ENCODE peak calls at places on chromosome 7, in eight cellular contexts. S is HCT116, N is H1, U is GM12878, P is HepG2, J is GM23338, R is SK-N-SH, M is K562. Y is an unnamed sample.

GRCh38 chr7:150992833-150993302 is 2.1 kb downstream of the NOS3 start:
- DNase-seq in S (no peak), N (no peak), U (no peak), P (peak), J (peak), R (peak), M (peak), Y (peak)

GRCh38 chr7:41501466-41501865 is 201.4 kb downstream of the INHBA start:
- DNase-seq in S (no peak), N (no peak), U (no peak), P (no peak), J (no peak), R (no peak), M (no peak), Y (no peak)

GRCh38 chr7:73852500-73852899 is 8.5 kb upstream of the TMEM270 start:
- DNase-seq in S (no peak), N (no peak), U (no peak), P (no peak), J (no peak), R (no peak), M (no peak), Y (no peak)

GRCh38 chr7:50603288-50603687 is 38.1 kb upstream of the DDC start:
- DNase-seq in S (no peak), N (no peak), U (no peak), P (no peak), J (no peak), R (no peak), M (no peak), Y (no peak)

GRCh38 chr7:124881981-124882380 is 47.6 kb downstream of the POT1 start:
- DNase-seq in S (no peak), N (no peak), U (no peak), P (no peak), J (no peak), R (no peak), M (no peak), Y (no peak)

GRCh38 chr7:45151967-45152366 is 5.6 kb upstream of the RAMP3 start:
- DNase-seq in S (no peak), N (no peak), U (no peak), P (no peak), J (no peak), R (no peak), M (no peak), Y (no peak)

GRCh38 chr7:95631545-95631944 is 35.2 kb upstream of the PDK4 start:
- DNase-seq in S (no peak), N (no peak), U (no peak), P (no peak), J (no peak), R (no peak), M (no peak), Y (no peak)

GRCh38 chr7:27128776-27129728 is 1.5 kb downstream of the HOXA4 start:
- DNase-seq in S (no peak), N (no peak), U (no peak), P (no peak), J (no peak), R (no peak), M (no peak), Y (no peak)

GRCh38 chr7:98091061-98091460 is 15.6 kb upstream of the LMTK2 start:
- DNase-seq in S (no peak), N (no peak), U (no peak), P (no peak), J (no peak), R (no peak), M (no peak), Y (no peak)

GRCh38 chr7:121020652-121021051 is 32.1 kb downstream of the CPED1 start:
- DNase-seq in S (no peak), N (no peak), U (no peak), P (no peak), J (no peak), R (no peak), M (no peak), Y (peak)

GRCh38 chr7:74464931-74465906 is 11.5 kb downstream of the GTF2IRD1 start:
- DNase-seq in S (no peak), N (no peak), U (no peak), P (no peak), J (no peak), R (no peak), M (no peak), Y (no peak)

GRCh38 chr7:42774436-42774835 is 137.4 kb downstream of the C7orf25 start:
- DNase-seq in S (no peak), N (no peak), U (no peak), P (no peak), J (no peak), R (no peak), M (no peak), Y (no peak)

GRCh38 chr7:50339990-50340500 is 35.5 kb downstream of the IKZF1 start:
- DNase-seq in S (no peak), N (no peak), U (no peak), P (no peak), J (peak), R (no peak), M (peak), Y (no peak)

GRCh38 chr7:7640221-7641128 is at the start of gene UMAD1:
- DNase-seq in S (peak), N (peak), U (peak), P (peak), J (peak), R (peak), M (peak), Y (peak)

GRCh38 chr7:55964802-55965470 is 551 bp downstream of the NIPSNAP2 start:
- DNase-seq in S (peak), N (no peak), U (no peak), P (peak), J (peak), R (peak), M (no peak), Y (peak)

GRCh38 chr7:37585064-37585463 is 98.5 kb upstream of the GPR141 start:
- DNase-seq in S (no peak), N (no peak), U (no peak), P (no peak), J (no peak), R (no peak), M (no peak), Y (no peak)

GRCh38 chr7:64849250-64849923 is 53.7 kb upstream of the ZNF273 start:
- DNase-seq in S (no peak), N (no peak), U (no peak), P (no peak), J (peak), R (peak), M (peak), Y (no peak)

GRCh38 chr7:11748884-11749283 is 83.1 kb downstream of the THSD7A start:
- DNase-seq in S (peak), N (no peak), U (no peak), P (no peak), J (peak), R (no peak), M (no peak), Y (no peak)

GRCh38 chr7:46932656-46933424 is 649.1 kb downstream of the TNS3 start:
- DNase-seq in S (no peak), N (no peak), U (no peak), P (no peak), J (peak), R (peak), M (no peak), Y (peak)

GRCh38 chr7:92835140-92835850 is 1.1 kb downstream of the CDK6 start:
- DNase-seq in S (peak), N (no peak), U (no peak), P (peak), J (peak), R (peak), M (peak), Y (peak)

GRCh38 chr7:67105382-67105781 is 108.7 kb downstream of the TYW1 start:
- DNase-seq in S (no peak), N (no peak), U (no peak), P (no peak), J (no peak), R (no peak), M (no peak), Y (no peak)

DNA sequence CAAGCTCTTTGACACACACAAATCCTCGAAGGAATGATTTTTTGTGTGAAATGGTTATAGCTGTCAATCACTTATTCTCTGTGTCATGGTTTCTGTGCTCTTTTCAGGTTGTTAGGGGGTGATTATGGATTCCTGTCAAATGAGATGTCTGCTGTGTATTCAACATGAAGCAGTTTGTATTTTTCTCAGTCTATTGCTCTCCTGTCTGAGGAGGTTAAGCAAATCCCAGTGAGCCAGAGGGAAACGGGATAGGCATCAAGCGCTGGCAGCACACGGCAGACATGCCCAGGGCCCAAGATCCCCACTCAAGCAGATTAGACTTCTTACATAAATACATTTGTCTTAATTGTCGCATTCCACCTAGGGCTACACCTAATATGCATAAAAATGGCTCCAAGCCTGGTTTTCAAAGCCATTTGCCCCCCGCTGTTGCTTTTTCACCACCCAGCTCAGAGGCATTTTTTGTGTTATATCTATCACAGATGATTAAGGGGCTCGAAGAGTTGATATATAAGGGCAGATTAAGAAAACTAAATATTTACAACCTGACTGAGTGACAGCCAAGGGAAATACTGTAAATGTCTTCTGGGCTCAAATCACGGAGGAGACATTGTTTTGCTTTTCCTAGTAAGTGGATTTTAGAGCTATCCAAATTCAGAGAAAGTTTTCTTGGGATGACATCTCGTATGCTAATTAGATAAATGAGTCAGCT is 192.7 kb upstream of the LRGUK start:
- DNase-seq in S (no peak), N (no peak), U (no peak), P (no peak), J (peak), R (no peak), M (no peak), Y (no peak)
- H3K27ac ChIP-seq in S (no peak), N (no peak), U (no peak), P (no peak), J (peak), R (peak), M (no peak), Y (no peak)

GRCh38 chr7:676972-677385 is 49.5 kb upstream of the DNAAF5 start:
- DNase-seq in S (no peak), N (no peak), U (no peak), P (no peak), J (no peak), R (no peak), M (no peak), Y (no peak)
- H2AFZ ChIP-seq in S (no peak), N (no peak), U (no peak), P (no peak), J (no peak), R (no peak), M (no peak), Y (no peak)

GRCh38 chr7:48360574-48360973 is 189.3 kb downstream of the ABCA13 start:
- DNase-seq in S (no peak), N (no peak), U (no peak), P (no peak), J (no peak), R (no peak), M (no peak), Y (no peak)

GRCh38 chr7:48366096-48366495 is 194.8 kb downstream of the ABCA13 start:
- DNase-seq in S (no peak), N (no peak), U (no peak), P (no peak), J (no peak), R (no peak), M (no peak), Y (no peak)

GRCh38 chr7:48363174-48363573 is 191.9 kb downstream of the ABCA13 start:
- DNase-seq in S (no peak), N (no peak), U (no peak), P (no peak), J (no peak), R (no peak), M (no peak), Y (no peak)

DNA sequence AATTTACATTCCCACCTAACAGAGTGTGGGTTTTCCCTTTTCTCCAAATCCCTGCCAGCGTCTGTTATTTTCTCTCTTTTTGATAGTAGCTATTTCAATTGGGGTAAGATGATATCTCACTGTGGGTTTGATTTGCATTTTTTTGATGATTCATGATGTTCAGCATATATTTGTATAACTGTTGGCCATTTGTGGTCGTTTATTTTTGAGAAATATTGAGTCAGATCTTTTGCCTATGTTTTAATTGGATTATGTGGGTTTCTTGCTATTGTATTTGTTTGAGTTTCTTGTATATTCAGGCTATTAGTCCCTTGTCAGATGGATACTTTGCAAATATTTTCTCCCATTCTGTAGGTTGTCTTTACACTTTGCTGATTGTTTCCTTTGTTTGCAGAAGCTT is 193.8 kb downstream of the ABCA13 start:
- DNase-seq in S (no peak), N (no peak), U (no peak), P (no peak), J (no peak), R (no peak), M (no peak), Y (no peak)
- TF ChIP-seq POLR2AphosphoS5 in S (no peak), N (no peak), U (no peak), P (no peak), J (no peak), R (no peak), M (no peak), Y (no peak)

DNA sequence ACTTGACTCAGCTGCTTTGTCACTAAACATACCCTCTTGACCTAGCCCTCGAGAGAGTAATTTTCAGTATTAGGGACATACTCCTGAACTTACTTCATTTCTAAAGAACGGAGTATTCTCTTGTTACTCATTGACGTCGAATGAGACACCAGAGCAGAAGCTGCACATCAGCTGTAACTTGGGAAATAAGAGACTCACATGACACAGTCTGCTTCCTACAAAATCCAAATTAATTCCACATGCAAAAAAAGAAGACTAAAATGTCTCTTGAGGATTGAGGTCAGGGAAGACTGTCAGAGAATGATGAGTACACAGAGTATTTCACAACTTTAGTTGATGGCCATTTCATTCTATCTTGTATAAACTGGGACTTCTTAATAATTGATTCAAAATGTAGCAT is 114.7 kb upstream of the EGFR start:
- DNase-seq in S (no peak), N (no peak), U (no peak), P (no peak), J (no peak), R (no peak), M (no peak), Y (no peak)
- H3K27ac ChIP-seq in S (no peak), N (no peak), U (no peak), P (no peak), J (no peak), R (peak), M (no peak), Y (no peak)

DNA sequence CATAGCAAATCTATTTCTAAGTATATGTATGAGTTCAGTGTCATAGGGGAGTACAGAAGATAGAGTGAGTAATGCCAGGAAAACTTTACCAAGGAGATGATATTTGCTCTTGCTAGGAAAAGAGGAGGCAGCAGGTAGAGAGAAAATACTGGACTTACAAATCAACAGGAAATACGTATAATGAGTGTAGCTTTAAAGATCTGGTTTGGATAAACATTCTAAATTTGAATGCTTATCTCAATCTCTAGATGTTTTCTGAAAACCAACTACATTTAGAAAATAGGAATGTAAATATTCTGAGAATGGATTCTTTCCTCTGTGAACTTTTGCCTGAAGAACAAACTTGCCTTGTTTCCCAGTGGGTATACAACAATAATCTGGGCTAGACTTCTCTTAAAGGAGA is 46.9 kb upstream of the GNAI1 start:
- DNase-seq in S (no peak), N (no peak), U (no peak), P (no peak), J (no peak), R (no peak), M (no peak), Y (no peak)
- H2AFZ ChIP-seq in S (peak), N (no peak), U (no peak), P (no peak), J (peak), R (peak), M (no peak), Y (no peak)

DNA sequence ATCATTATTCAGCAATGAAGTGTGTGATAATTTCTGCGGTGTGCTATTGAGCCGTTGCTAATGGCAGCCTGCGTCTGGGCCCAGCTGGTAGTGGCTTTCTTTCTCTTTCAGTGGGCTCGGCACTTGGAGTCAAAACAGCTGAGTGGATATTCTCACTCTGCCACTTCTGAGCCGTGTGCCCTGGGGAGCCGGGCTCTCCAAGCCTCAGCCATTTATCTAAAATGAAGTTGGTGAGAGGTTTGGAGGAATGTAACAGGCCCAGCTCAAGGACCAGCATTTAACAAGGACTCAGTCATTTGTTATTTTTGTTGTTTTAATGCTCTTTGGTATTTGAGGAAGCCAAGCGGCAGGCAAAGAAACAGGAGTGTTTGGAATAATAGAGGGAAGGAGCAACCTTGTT is 87.5 kb upstream of the IFRD1 start:
- DNase-seq in S (no peak), N (no peak), U (no peak), P (no peak), J (peak), R (no peak), M (no peak), Y (no peak)
- TF ChIP-seq POLR2AphosphoS5 in S (no peak), N (no peak), U (no peak), P (no peak), J (no peak), R (no peak), M (no peak), Y (no peak)

DNA sequence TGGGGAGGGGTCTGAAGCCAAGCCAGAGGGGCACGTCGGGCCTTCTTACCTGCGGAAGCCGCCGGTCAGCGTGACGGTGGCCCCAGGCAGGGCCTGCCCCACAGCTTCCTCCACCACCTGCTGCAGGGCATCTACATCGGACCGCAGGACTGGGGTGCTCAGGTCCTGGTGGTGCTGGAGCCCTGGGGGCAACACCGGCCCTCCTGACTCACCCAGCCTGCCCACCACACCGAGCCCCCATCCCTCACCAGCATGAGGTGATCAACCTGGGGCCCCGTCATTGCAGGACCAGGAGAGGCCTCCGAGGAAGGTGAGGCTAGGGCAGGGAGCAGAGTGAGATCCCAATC is 8.0 kb downstream of the POLM start:
- DNase-seq in S (no peak), N (no peak), U (no peak), P (no peak), J (no peak), R (no peak), M (no peak), Y (no peak)
- H3K27ac ChIP-seq in S (no peak), N (no peak), U (no peak), P (no peak), J (no peak), R (no peak), M (no peak), Y (peak)